ENCODE peak calls at places on chromosomes 7 and 10, in six cellular contexts. One of them, this sample, is unnamed.

GRCh38 chr7:4774804-4775280 is 581 bp upstream of the AP5Z1 start:
- DNase-seq in astrocyte: peak; percentile 66
- DNase-seq in cardiac muscle cell: no peak
- DNase-seq in PC-3: peak; percentile 52
- DNase-seq in OCI-LY7: no peak
- DNase-seq in colonic mucosa: peak; percentile 41
- DNase-seq in this sample: peak; percentile 76

GRCh38 chr7:124720195-124720594 is 45.4 kb downstream of the GPR37 start:
- DNase-seq in astrocyte: peak; percentile 55
- DNase-seq in cardiac muscle cell: no peak
- DNase-seq in PC-3: peak; percentile 95
- DNase-seq in OCI-LY7: no peak
- DNase-seq in colonic mucosa: no peak
- DNase-seq in this sample: peak; percentile 90

GRCh38 chr7:44469461-44469860 is 21.0 kb downstream of the NUDCD3 start:
- DNase-seq in astrocyte: peak; percentile 33
- DNase-seq in cardiac muscle cell: no peak
- DNase-seq in PC-3: no peak
- DNase-seq in OCI-LY7: no peak
- DNase-seq in colonic mucosa: no peak
- DNase-seq in this sample: no peak

GRCh38 chr10:88791924-88792323 is 10.6 kb upstream of the LIPM start:
- DNase-seq in astrocyte: no peak
- DNase-seq in cardiac muscle cell: peak; percentile 58
- DNase-seq in PC-3: peak; percentile 38
- DNase-seq in OCI-LY7: peak; percentile 8
- DNase-seq in colonic mucosa: no peak
- DNase-seq in this sample: peak; percentile 44

GRCh38 chr10:59037018-59037389 is 139.4 kb upstream of the PHYHIPL start:
- DNase-seq in astrocyte: no peak
- DNase-seq in cardiac muscle cell: no peak
- DNase-seq in PC-3: no peak
- DNase-seq in OCI-LY7: no peak
- DNase-seq in colonic mucosa: no peak
- DNase-seq in this sample: no peak

GRCh38 chr10:47152861-47153349 is 147.1 kb upstream of the GDF10 start:
- DNase-seq in astrocyte: no peak
- DNase-seq in cardiac muscle cell: no peak
- DNase-seq in PC-3: peak; percentile 54
- DNase-seq in OCI-LY7: no peak
- DNase-seq in colonic mucosa: no peak
- DNase-seq in this sample: peak; percentile 87

GRCh38 chr7:97009753-97010732 is 4.7 kb downstream of the DLX6 start:
- DNase-seq in astrocyte: no peak
- DNase-seq in cardiac muscle cell: no peak
- DNase-seq in PC-3: no peak
- DNase-seq in OCI-LY7: no peak
- DNase-seq in colonic mucosa: no peak
- DNase-seq in this sample: no peak

GRCh38 chr7:111077001-111077400 is 13.9 kb upstream of the LRRN3 start:
- DNase-seq in astrocyte: no peak
- DNase-seq in cardiac muscle cell: no peak
- DNase-seq in PC-3: no peak
- DNase-seq in OCI-LY7: no peak
- DNase-seq in colonic mucosa: no peak
- DNase-seq in this sample: no peak

GRCh38 chr10:71880425-71881306 is 29.6 kb upstream of the PSAP start:
- DNase-seq in astrocyte: no peak
- DNase-seq in cardiac muscle cell: no peak
- DNase-seq in PC-3: no peak
- DNase-seq in OCI-LY7: no peak
- DNase-seq in colonic mucosa: no peak
- DNase-seq in this sample: no peak

GRCh38 chr10:1190791-1191490 is 134.8 kb downstream of the WDR37 start:
- DNase-seq in astrocyte: no peak
- DNase-seq in cardiac muscle cell: no peak
- DNase-seq in PC-3: no peak
- DNase-seq in OCI-LY7: no peak
- DNase-seq in colonic mucosa: no peak
- DNase-seq in this sample: no peak

GRCh38 chr10:35394411-35394851 is 58.1 kb downstream of the CCNY start:
- DNase-seq in astrocyte: no peak
- DNase-seq in cardiac muscle cell: no peak
- DNase-seq in PC-3: no peak
- DNase-seq in OCI-LY7: no peak
- DNase-seq in colonic mucosa: no peak
- DNase-seq in this sample: no peak

GRCh38 chr10:1157615-1157933 is 101.4 kb downstream of the WDR37 start:
- DNase-seq in astrocyte: no peak
- DNase-seq in cardiac muscle cell: no peak
- DNase-seq in PC-3: no peak
- DNase-seq in OCI-LY7: no peak
- DNase-seq in colonic mucosa: no peak
- DNase-seq in this sample: no peak

GRCh38 chr7:41652265-41652664 is 50.6 kb downstream of the INHBA start:
- DNase-seq in astrocyte: no peak
- DNase-seq in cardiac muscle cell: no peak
- DNase-seq in PC-3: no peak
- DNase-seq in OCI-LY7: no peak
- DNase-seq in colonic mucosa: no peak
- DNase-seq in this sample: no peak

GRCh38 chr7:41732279-41733062 is 29.6 kb upstream of the INHBA start:
- DNase-seq in astrocyte: no peak
- DNase-seq in cardiac muscle cell: no peak
- DNase-seq in PC-3: peak; percentile 44
- DNase-seq in OCI-LY7: peak; percentile 6
- DNase-seq in colonic mucosa: no peak
- DNase-seq in this sample: no peak

GRCh38 chr7:148060724-148061123 is 529.8 kb upstream of the C7orf33 start:
- DNase-seq in astrocyte: no peak
- DNase-seq in cardiac muscle cell: no peak
- DNase-seq in PC-3: no peak
- DNase-seq in OCI-LY7: no peak
- DNase-seq in colonic mucosa: no peak
- DNase-seq in this sample: no peak

GRCh38 chr10:121988361-121989324 is at the start of gene TACC2:
- DNase-seq in astrocyte: no peak
- DNase-seq in cardiac muscle cell: no peak
- DNase-seq in PC-3: peak; percentile 17
- DNase-seq in OCI-LY7: no peak
- DNase-seq in colonic mucosa: no peak
- DNase-seq in this sample: peak; percentile 28

GRCh38 chr10:101617824-101618568 is 29.9 kb downstream of the DPCD start:
- DNase-seq in astrocyte: no peak
- DNase-seq in cardiac muscle cell: no peak
- DNase-seq in PC-3: no peak
- DNase-seq in OCI-LY7: peak; percentile 26
- DNase-seq in colonic mucosa: no peak
- DNase-seq in this sample: no peak

GRCh38 chr10:29131952-29132820 is 156.7 kb upstream of the LYZL1 start:
- DNase-seq in astrocyte: peak; percentile 19
- DNase-seq in cardiac muscle cell: no peak
- DNase-seq in PC-3: peak; percentile 56
- DNase-seq in OCI-LY7: no peak
- DNase-seq in colonic mucosa: no peak
- DNase-seq in this sample: no peak

GRCh38 chr7:844043-844442 is 11.8 kb downstream of the SUN1 start:
- DNase-seq in astrocyte: no peak
- DNase-seq in cardiac muscle cell: no peak
- DNase-seq in PC-3: no peak
- DNase-seq in OCI-LY7: no peak
- DNase-seq in colonic mucosa: no peak
- DNase-seq in this sample: no peak

GRCh38 chr10:77899080-77899477 is 27.5 kb downstream of the DLG5 start:
- DNase-seq in astrocyte: peak; percentile 46
- DNase-seq in cardiac muscle cell: no peak
- DNase-seq in PC-3: peak; percentile 99
- DNase-seq in OCI-LY7: no peak
- DNase-seq in colonic mucosa: peak; percentile 91
- DNase-seq in this sample: peak; percentile 88

GRCh38 chr10:77904110-77904860 is 22.3 kb downstream of the DLG5 start:
- DNase-seq in astrocyte: no peak
- DNase-seq in cardiac muscle cell: no peak
- DNase-seq in PC-3: no peak
- DNase-seq in OCI-LY7: no peak
- DNase-seq in colonic mucosa: no peak
- DNase-seq in this sample: no peak

GRCh38 chr10:77899690-77900089 is 26.9 kb downstream of the DLG5 start:
- DNase-seq in astrocyte: no peak
- DNase-seq in cardiac muscle cell: no peak
- DNase-seq in PC-3: no peak
- DNase-seq in OCI-LY7: no peak
- DNase-seq in colonic mucosa: no peak
- DNase-seq in this sample: no peak

GRCh38 chr10:77902159-77902558 is 24.4 kb downstream of the DLG5 start:
- DNase-seq in astrocyte: no peak
- DNase-seq in cardiac muscle cell: no peak
- DNase-seq in PC-3: no peak
- DNase-seq in OCI-LY7: no peak
- DNase-seq in colonic mucosa: peak; percentile 66
- DNase-seq in this sample: no peak

GRCh38 chr10:77901743-77902142 is 24.8 kb downstream of the DLG5 start:
- DNase-seq in astrocyte: no peak
- DNase-seq in cardiac muscle cell: no peak
- DNase-seq in PC-3: no peak
- DNase-seq in OCI-LY7: no peak
- DNase-seq in colonic mucosa: no peak
- DNase-seq in this sample: no peak
- H3K4me3 ChIP-seq in astrocyte: no peak overlapping the region
- H3K4me3 ChIP-seq in cardiac muscle cell: no peak overlapping the region
- H3K4me3 ChIP-seq in PC-3: no peak overlapping the region
- H3K4me3 ChIP-seq in OCI-LY7: no peak overlapping the region
- H3K4me3 ChIP-seq in colonic mucosa: no peak overlapping the region
- H3K4me3 ChIP-seq in this sample: no peak overlapping the region

DNA sequence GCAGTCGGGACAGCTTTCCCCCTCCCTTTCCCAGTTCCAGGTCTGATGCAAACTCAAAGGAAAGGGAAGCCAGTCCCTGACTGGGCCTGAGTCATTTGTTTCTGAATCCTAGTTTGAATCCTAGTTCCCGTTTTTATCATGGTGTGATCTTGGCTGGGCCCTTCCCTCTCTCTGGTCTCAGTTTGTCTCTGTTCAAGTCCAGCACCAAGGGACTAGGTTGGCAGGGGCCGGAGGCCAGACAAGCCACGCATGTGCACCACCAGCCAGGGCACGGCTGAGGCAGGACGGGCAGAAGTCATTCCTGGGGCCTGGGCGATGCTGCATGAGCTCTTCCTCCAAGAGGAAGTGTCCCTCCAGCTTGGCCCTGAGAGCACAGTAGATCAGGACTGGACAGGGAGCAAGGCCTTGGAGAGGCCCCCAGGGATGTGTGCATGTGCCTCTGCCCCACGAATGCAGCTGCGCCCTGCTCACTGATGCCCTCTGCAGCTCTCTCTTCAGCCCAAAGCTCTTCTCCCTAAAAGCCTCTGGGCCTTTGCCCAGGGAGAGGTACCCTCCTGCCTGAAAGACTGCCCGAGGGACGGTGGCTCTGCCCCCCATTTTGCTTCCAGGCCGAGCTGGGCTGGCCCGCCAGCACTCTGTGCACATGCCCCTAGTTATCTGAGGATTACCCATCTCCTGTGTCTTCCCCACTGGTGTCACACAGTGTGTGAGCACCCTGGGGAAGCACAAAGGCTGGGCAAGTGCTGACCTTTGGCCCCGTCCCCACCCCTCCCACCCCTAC is 86.7 kb downstream of the ZMIZ1 start:
- DNase-seq in astrocyte: no peak
- DNase-seq in cardiac muscle cell: no peak
- DNase-seq in PC-3: peak; percentile 93
- DNase-seq in OCI-LY7: peak; percentile 31
- DNase-seq in colonic mucosa: no peak
- DNase-seq in this sample: peak; percentile 59
- TF ChIP-seq CTCF in astrocyte: no peak
- TF ChIP-seq CTCF in cardiac muscle cell: peak; percentile 17
- TF ChIP-seq CTCF in PC-3: no peak
- TF ChIP-seq CTCF in OCI-LY7: peak; percentile 50
- TF ChIP-seq CTCF in colonic mucosa: no peak
- TF ChIP-seq CTCF in this sample: no peak

GRCh38 chr10:68340358-68341080 is 7.8 kb upstream of the PBLD start:
- DNase-seq in astrocyte: no peak
- DNase-seq in cardiac muscle cell: no peak
- DNase-seq in PC-3: no peak
- DNase-seq in OCI-LY7: no peak
- DNase-seq in colonic mucosa: no peak
- DNase-seq in this sample: no peak

GRCh38 chr10:68333452-68333851 is 724 bp upstream of the PBLD start:
- DNase-seq in astrocyte: no peak
- DNase-seq in cardiac muscle cell: no peak
- DNase-seq in PC-3: no peak
- DNase-seq in OCI-LY7: no peak
- DNase-seq in colonic mucosa: no peak
- DNase-seq in this sample: no peak

GRCh38 chr10:68334672-68335467 is 2.1 kb upstream of the PBLD start:
- DNase-seq in astrocyte: no peak
- DNase-seq in cardiac muscle cell: no peak
- DNase-seq in PC-3: no peak
- DNase-seq in OCI-LY7: no peak
- DNase-seq in colonic mucosa: no peak
- DNase-seq in this sample: no peak

GRCh38 chr10:68333905-68334431 is 1.2 kb upstream of the PBLD start:
- DNase-seq in astrocyte: no peak
- DNase-seq in cardiac muscle cell: no peak
- DNase-seq in PC-3: no peak
- DNase-seq in OCI-LY7: no peak
- DNase-seq in colonic mucosa: no peak
- DNase-seq in this sample: no peak

DNA sequence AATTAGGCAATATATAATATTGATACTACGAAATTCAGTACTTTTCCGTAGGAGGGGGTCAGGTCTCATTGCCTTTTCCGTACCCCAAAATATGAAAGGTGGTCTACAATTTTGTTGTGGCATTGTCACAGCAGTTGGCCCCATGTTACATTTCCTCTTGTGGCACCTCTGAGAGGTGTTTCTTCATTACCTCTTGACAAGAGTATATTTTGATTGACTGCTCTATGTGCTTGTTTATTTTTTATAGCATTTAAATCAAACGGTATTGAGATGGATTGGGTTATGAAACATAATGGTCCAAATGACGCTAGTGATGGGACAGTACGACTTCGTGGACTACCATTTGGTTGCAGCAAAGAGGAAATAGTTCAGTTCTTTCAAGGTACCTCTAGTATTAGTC is 4.2 kb upstream of the PBLD start:
- DNase-seq in astrocyte: no peak
- DNase-seq in cardiac muscle cell: no peak
- DNase-seq in PC-3: no peak
- DNase-seq in OCI-LY7: no peak
- DNase-seq in colonic mucosa: no peak
- DNase-seq in this sample: no peak
- H3K4me3 ChIP-seq in astrocyte: peak overlapping the region; percentile 6
- H3K4me3 ChIP-seq in cardiac muscle cell: no peak overlapping the region
- H3K4me3 ChIP-seq in PC-3: peak overlapping the region; percentile 87
- H3K4me3 ChIP-seq in OCI-LY7: peak overlapping the region; percentile 85
- H3K4me3 ChIP-seq in colonic mucosa: no peak overlapping the region
- H3K4me3 ChIP-seq in this sample: no peak overlapping the region

DNA sequence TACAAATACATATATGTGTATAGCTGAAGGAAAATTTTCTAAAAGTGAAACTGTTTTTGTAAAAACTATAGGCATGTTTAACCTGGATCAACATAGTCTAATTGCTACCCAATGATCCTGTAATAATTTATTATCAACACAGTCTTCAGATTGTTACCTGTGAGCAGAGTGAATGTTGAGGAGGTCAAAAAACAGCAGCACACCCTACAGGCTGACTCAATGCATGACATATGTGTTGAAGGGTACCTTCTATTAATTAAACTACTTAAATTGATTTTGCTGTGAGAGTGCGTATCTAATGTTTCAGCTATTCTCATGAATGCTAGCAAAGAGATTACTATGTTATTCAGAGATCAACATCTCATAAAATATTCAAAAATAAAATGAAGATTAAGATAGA is 411.4 kb downstream of the TNS3 start:
- DNase-seq in astrocyte: no peak
- DNase-seq in cardiac muscle cell: no peak
- DNase-seq in PC-3: peak; percentile 20
- DNase-seq in OCI-LY7: peak; percentile 56
- DNase-seq in colonic mucosa: no peak
- DNase-seq in this sample: peak; percentile 34
- TF ChIP-seq CTCF in astrocyte: peak; percentile 26
- TF ChIP-seq CTCF in cardiac muscle cell: peak; percentile 38
- TF ChIP-seq CTCF in PC-3: peak; percentile 64
- TF ChIP-seq CTCF in OCI-LY7: peak; percentile 85
- TF ChIP-seq CTCF in colonic mucosa: no peak
- TF ChIP-seq CTCF in this sample: peak; percentile 47